ENCODE peak calls at places on chromosomes 5 and 9, in nine cellular contexts. One of them, this sample, is unnamed. For H3K4me1, the result is how much of the 10 kb centered on the place peaks cover.

GRCh38 chr5:626850-627249 is 14.7 kb downstream of the CEP72 start:
- DNase-seq in tibial artery: no peak
- DNase-seq in adrenal gland: no peak
- DNase-seq in prostate gland: no peak
- DNase-seq in CD8-positive, alpha-beta T cell: no peak
- DNase-seq in right lobe of liver: no peak
- DNase-seq in A673: no peak
- DNase-seq in stomach: no peak
- DNase-seq in fibroblast of lung: no peak
- DNase-seq in this sample: no peak

GRCh38 chr9:93645149-93645889 is 68.9 kb downstream of the PHF2 start:
- DNase-seq in tibial artery: no peak
- DNase-seq in CD8-positive, alpha-beta T cell: no peak
- DNase-seq in adrenal gland: peak
- DNase-seq in fibroblast of lung: no peak
- DNase-seq in A673: no peak
- DNase-seq in prostate gland: no peak
- DNase-seq in stomach: peak
- DNase-seq in right lobe of liver: peak
- DNase-seq in this sample: no peak

GRCh38 chr5:112691758-112692157 is 45.9 kb upstream of the APC start:
- DNase-seq in right lobe of liver: no peak
- DNase-seq in tibial artery: no peak
- DNase-seq in adrenal gland: no peak
- DNase-seq in prostate gland: no peak
- DNase-seq in CD8-positive, alpha-beta T cell: no peak
- DNase-seq in fibroblast of lung: no peak
- DNase-seq in A673: peak
- DNase-seq in stomach: no peak
- DNase-seq in this sample: no peak

GRCh38 chr9:96655198-96655851 is at the start of gene PRXL2C:
- DNase-seq in adrenal gland: peak
- DNase-seq in stomach: peak
- DNase-seq in A673: peak
- DNase-seq in prostate gland: peak
- DNase-seq in right lobe of liver: peak
- DNase-seq in tibial artery: peak
- DNase-seq in fibroblast of lung: peak
- DNase-seq in CD8-positive, alpha-beta T cell: peak
- DNase-seq in this sample: peak

GRCh38 chr5:68245325-68245724 is 29.8 kb downstream of the PIK3R1 start:
- DNase-seq in adrenal gland: no peak
- DNase-seq in right lobe of liver: no peak
- DNase-seq in prostate gland: no peak
- DNase-seq in fibroblast of lung: peak
- DNase-seq in stomach: no peak
- DNase-seq in CD8-positive, alpha-beta T cell: no peak
- DNase-seq in tibial artery: no peak
- DNase-seq in A673: no peak
- DNase-seq in this sample: no peak

GRCh38 chr5:177133119-177133844 is at the start of gene NSD1:
- DNase-seq in stomach: peak
- DNase-seq in A673: peak
- DNase-seq in CD8-positive, alpha-beta T cell: peak
- DNase-seq in adrenal gland: peak
- DNase-seq in right lobe of liver: peak
- DNase-seq in fibroblast of lung: peak
- DNase-seq in tibial artery: peak
- DNase-seq in prostate gland: peak
- DNase-seq in this sample: peak

GRCh38 chr5:81513982-81514381 is 120.0 kb upstream of the ACOT12 start:
- DNase-seq in prostate gland: no peak
- DNase-seq in CD8-positive, alpha-beta T cell: no peak
- DNase-seq in right lobe of liver: no peak
- DNase-seq in A673: peak
- DNase-seq in stomach: no peak
- DNase-seq in tibial artery: no peak
- DNase-seq in fibroblast of lung: no peak
- DNase-seq in adrenal gland: no peak
- DNase-seq in this sample: no peak

GRCh38 chr9:133604214-133604613 is 5.0 kb downstream of the FAM163B start:
- DNase-seq in prostate gland: no peak
- DNase-seq in CD8-positive, alpha-beta T cell: peak
- DNase-seq in stomach: no peak
- DNase-seq in adrenal gland: no peak
- DNase-seq in A673: peak
- DNase-seq in tibial artery: no peak
- DNase-seq in fibroblast of lung: no peak
- DNase-seq in right lobe of liver: no peak
- DNase-seq in this sample: no peak

GRCh38 chr9:124285903-124286291 is 28.1 kb downstream of the NEK6 start:
- DNase-seq in A673: no peak
- DNase-seq in fibroblast of lung: peak
- DNase-seq in tibial artery: peak
- DNase-seq in right lobe of liver: peak
- DNase-seq in prostate gland: no peak
- DNase-seq in CD8-positive, alpha-beta T cell: no peak
- DNase-seq in stomach: peak
- DNase-seq in adrenal gland: peak
- DNase-seq in this sample: no peak

GRCh38 chr9:135166566-135166965 is 79.1 kb downstream of the OLFM1 start:
- DNase-seq in tibial artery: no peak
- DNase-seq in stomach: no peak
- DNase-seq in fibroblast of lung: no peak
- DNase-seq in CD8-positive, alpha-beta T cell: no peak
- DNase-seq in adrenal gland: no peak
- DNase-seq in prostate gland: no peak
- DNase-seq in right lobe of liver: no peak
- DNase-seq in A673: peak
- DNase-seq in this sample: no peak

GRCh38 chr5:137496919-137497318 is 2.2 kb downstream of the SPOCK1 start:
- DNase-seq in A673: no peak
- DNase-seq in tibial artery: no peak
- DNase-seq in adrenal gland: no peak
- DNase-seq in fibroblast of lung: no peak
- DNase-seq in prostate gland: no peak
- DNase-seq in stomach: no peak
- DNase-seq in right lobe of liver: no peak
- DNase-seq in CD8-positive, alpha-beta T cell: no peak
- DNase-seq in this sample: no peak

GRCh38 chr5:111892949-111893348 is 136.0 kb upstream of the NREP start:
- DNase-seq in tibial artery: no peak
- DNase-seq in fibroblast of lung: no peak
- DNase-seq in A673: no peak
- DNase-seq in prostate gland: no peak
- DNase-seq in CD8-positive, alpha-beta T cell: no peak
- DNase-seq in right lobe of liver: no peak
- DNase-seq in adrenal gland: no peak
- DNase-seq in stomach: no peak
- DNase-seq in this sample: no peak

GRCh38 chr5:112694853-112695709 is 42.6 kb upstream of the APC start:
- DNase-seq in adrenal gland: no peak
- DNase-seq in CD8-positive, alpha-beta T cell: no peak
- DNase-seq in stomach: no peak
- DNase-seq in prostate gland: no peak
- DNase-seq in tibial artery: no peak
- DNase-seq in fibroblast of lung: peak
- DNase-seq in right lobe of liver: no peak
- DNase-seq in A673: peak
- DNase-seq in this sample: no peak

GRCh38 chr9:132609829-132610228 is 27.4 kb downstream of the BARHL1 start:
- DNase-seq in prostate gland: no peak
- DNase-seq in right lobe of liver: no peak
- DNase-seq in CD8-positive, alpha-beta T cell: no peak
- DNase-seq in adrenal gland: no peak
- DNase-seq in A673: no peak
- DNase-seq in fibroblast of lung: peak
- DNase-seq in stomach: no peak
- DNase-seq in tibial artery: no peak
- DNase-seq in this sample: peak

GRCh38 chr9:112063151-112063550 is 111.9 kb downstream of the SUSD1 start:
- DNase-seq in adrenal gland: no peak
- DNase-seq in right lobe of liver: no peak
- DNase-seq in A673: no peak
- DNase-seq in prostate gland: no peak
- DNase-seq in CD8-positive, alpha-beta T cell: no peak
- DNase-seq in fibroblast of lung: no peak
- DNase-seq in tibial artery: peak
- DNase-seq in stomach: no peak
- DNase-seq in this sample: no peak

DNA sequence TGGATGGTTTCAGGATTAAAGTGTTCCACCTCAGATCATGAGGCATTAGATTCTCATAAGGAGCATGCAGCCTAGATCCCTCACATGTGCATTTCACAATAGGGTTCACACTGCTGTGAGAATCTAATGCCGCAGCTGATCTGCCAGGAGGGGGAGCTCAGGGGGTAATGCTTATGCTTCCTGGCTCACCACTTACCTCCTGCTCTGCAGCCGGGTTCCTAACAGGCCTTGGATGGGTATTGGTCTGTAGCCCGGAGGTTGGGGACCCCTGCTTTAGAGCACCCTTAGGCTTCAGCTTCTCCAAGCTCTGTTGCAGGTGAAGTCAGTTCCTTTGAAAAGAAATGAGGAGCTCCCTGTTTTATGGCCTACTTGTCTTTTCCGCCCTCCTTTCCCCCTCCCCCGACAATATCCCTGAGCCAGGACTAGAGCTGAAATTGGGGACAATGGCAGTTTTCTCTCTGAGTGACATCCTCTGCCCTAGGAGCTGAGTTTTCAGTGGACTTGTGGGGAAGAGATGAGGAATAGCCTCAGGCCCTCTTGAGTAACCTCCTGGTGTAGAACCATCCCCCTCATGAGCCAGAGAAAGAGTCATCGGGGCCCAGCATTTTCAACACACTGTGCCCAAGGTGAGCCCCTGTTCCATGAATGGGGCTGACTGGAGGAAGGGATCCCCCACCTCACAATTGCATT is 16.2 kb upstream of the MAT2B start:
- DNase-seq in right lobe of liver: peak
- DNase-seq in stomach: no peak
- DNase-seq in CD8-positive, alpha-beta T cell: no peak
- DNase-seq in adrenal gland: no peak
- DNase-seq in A673: peak
- DNase-seq in fibroblast of lung: no peak
- DNase-seq in prostate gland: no peak
- DNase-seq in tibial artery: no peak
- DNase-seq in this sample: no peak
- TF ChIP-seq CTCF in right lobe of liver: peak
- TF ChIP-seq CTCF in stomach: no peak
- TF ChIP-seq CTCF in CD8-positive, alpha-beta T cell: no peak
- TF ChIP-seq CTCF in adrenal gland: no peak
- TF ChIP-seq CTCF in A673: peak
- TF ChIP-seq CTCF in fibroblast of lung: peak
- TF ChIP-seq CTCF in prostate gland: no peak
- TF ChIP-seq CTCF in tibial artery: no peak
- TF ChIP-seq CTCF in this sample: peak

DNA sequence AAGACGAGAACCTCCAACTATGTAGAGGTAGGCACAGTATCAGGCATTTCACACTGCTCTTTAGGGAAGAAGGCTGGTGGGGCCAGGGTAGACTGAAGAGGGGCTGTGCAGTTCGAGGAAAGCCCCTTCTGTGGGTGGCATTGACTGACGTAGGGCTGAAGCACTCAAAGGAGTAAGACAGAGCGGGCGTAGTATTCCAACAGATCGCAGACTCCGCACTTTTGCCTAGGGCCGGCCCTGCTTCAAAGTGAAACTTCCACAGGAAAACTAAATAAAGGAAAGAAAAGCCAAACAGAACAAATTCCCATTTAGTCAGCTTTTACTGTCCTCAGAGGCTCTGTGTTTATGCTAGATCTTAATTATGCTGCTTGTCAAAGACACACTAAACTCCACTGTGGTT is 493.0 kb upstream of the WWC1 start:
- DNase-seq in stomach: no peak
- DNase-seq in CD8-positive, alpha-beta T cell: no peak
- DNase-seq in A673: no peak
- DNase-seq in right lobe of liver: no peak
- DNase-seq in prostate gland: no peak
- DNase-seq in fibroblast of lung: no peak
- DNase-seq in adrenal gland: no peak
- DNase-seq in tibial artery: peak
- DNase-seq in this sample: no peak
- H3K27ac ChIP-seq in stomach: no peak
- H3K27ac ChIP-seq in CD8-positive, alpha-beta T cell: no peak
- H3K27ac ChIP-seq in A673: no peak
- H3K27ac ChIP-seq in right lobe of liver: no peak
- H3K27ac ChIP-seq in prostate gland: no peak
- H3K27ac ChIP-seq in fibroblast of lung: no peak
- H3K27ac ChIP-seq in adrenal gland: no peak
- H3K27ac ChIP-seq in tibial artery: no peak
- H3K27ac ChIP-seq in this sample: peak

GRCh38 chr9:21831841-21832509 is 29.5 kb downstream of the MTAP start:
- DNase-seq in adrenal gland: no peak
- DNase-seq in CD8-positive, alpha-beta T cell: no peak
- DNase-seq in fibroblast of lung: peak
- DNase-seq in tibial artery: no peak
- DNase-seq in stomach: no peak
- DNase-seq in right lobe of liver: no peak
- DNase-seq in prostate gland: no peak
- DNase-seq in A673: peak
- DNase-seq in this sample: peak
- H3K4me1 ChIP-seq in adrenal gland: under half
- H3K4me1 ChIP-seq in CD8-positive, alpha-beta T cell: under half
- H3K4me1 ChIP-seq in fibroblast of lung: under half
- H3K4me1 ChIP-seq in tibial artery: under half
- H3K4me1 ChIP-seq in stomach: under half
- H3K4me1 ChIP-seq in right lobe of liver: under half
- H3K4me1 ChIP-seq in prostate gland: under half
- H3K4me1 ChIP-seq in A673: under half
- H3K4me1 ChIP-seq in this sample: half or more

GRCh38 chr9:114721491-114722362 is 39.7 kb upstream of the TEX48 start:
- DNase-seq in fibroblast of lung: no peak
- DNase-seq in stomach: no peak
- DNase-seq in CD8-positive, alpha-beta T cell: no peak
- DNase-seq in right lobe of liver: peak
- DNase-seq in adrenal gland: no peak
- DNase-seq in prostate gland: peak
- DNase-seq in tibial artery: no peak
- DNase-seq in A673: no peak
- DNase-seq in this sample: peak

GRCh38 chr9:114724741-114725140 is 42.7 kb upstream of the TEX48 start:
- DNase-seq in tibial artery: no peak
- DNase-seq in CD8-positive, alpha-beta T cell: no peak
- DNase-seq in prostate gland: no peak
- DNase-seq in adrenal gland: no peak
- DNase-seq in fibroblast of lung: no peak
- DNase-seq in right lobe of liver: no peak
- DNase-seq in A673: no peak
- DNase-seq in stomach: no peak
- DNase-seq in this sample: no peak

GRCh38 chr9:114723926-114724325 is 41.9 kb upstream of the TEX48 start:
- DNase-seq in adrenal gland: no peak
- DNase-seq in fibroblast of lung: peak
- DNase-seq in right lobe of liver: no peak
- DNase-seq in CD8-positive, alpha-beta T cell: no peak
- DNase-seq in prostate gland: no peak
- DNase-seq in tibial artery: no peak
- DNase-seq in A673: no peak
- DNase-seq in stomach: no peak
- DNase-seq in this sample: no peak

GRCh38 chr9:114722363-114722695 is 40.3 kb upstream of the TEX48 start:
- DNase-seq in A673: no peak
- DNase-seq in CD8-positive, alpha-beta T cell: no peak
- DNase-seq in stomach: no peak
- DNase-seq in tibial artery: no peak
- DNase-seq in prostate gland: no peak
- DNase-seq in fibroblast of lung: peak
- DNase-seq in right lobe of liver: no peak
- DNase-seq in adrenal gland: no peak
- DNase-seq in this sample: no peak

GRCh38 chr9:114722937-114723620 is 41.1 kb upstream of the TEX48 start:
- DNase-seq in CD8-positive, alpha-beta T cell: no peak
- DNase-seq in tibial artery: no peak
- DNase-seq in right lobe of liver: no peak
- DNase-seq in prostate gland: no peak
- DNase-seq in adrenal gland: no peak
- DNase-seq in A673: no peak
- DNase-seq in stomach: no peak
- DNase-seq in fibroblast of lung: no peak
- DNase-seq in this sample: no peak
- TF ChIP-seq CTCF in CD8-positive, alpha-beta T cell: no peak
- TF ChIP-seq CTCF in tibial artery: no peak
- TF ChIP-seq CTCF in right lobe of liver: no peak
- TF ChIP-seq CTCF in prostate gland: no peak
- TF ChIP-seq CTCF in adrenal gland: no peak
- TF ChIP-seq CTCF in A673: no peak
- TF ChIP-seq CTCF in stomach: no peak
- TF ChIP-seq CTCF in fibroblast of lung: no peak
- TF ChIP-seq CTCF in this sample: no peak

This sample was measured in foreskin keratinocyte.